ENCODE peak calls at places on chromosomes 3 and 15, in eight cellular contexts. S, A, R, L, I, D, T and C are unnamed samples.

GRCh38 chr15:60530653-60531052 is 51.7 kb upstream of the ICE2 start:
- DNase-seq in S (no peak), A (no peak), R (no peak), L (no peak), I (no peak), D (no peak), T (no peak), C (no peak)

GRCh38 chr15:84888639-84889038 is 4.2 kb downstream of the SLC28A1 start:
- DNase-seq in S (no peak), A (no peak), R (no peak), L (no peak), I (no peak), D (no peak), T (no peak), C (no peak)

GRCh38 chr3:116929534-116930222 is 220.1 kb downstream of the TUSC7 start:
- DNase-seq in S (no peak), A (no peak), R (peak; percentile 64), L (no peak), I (no peak), D (no peak), T (no peak), C (no peak)

GRCh38 chr3:192281207-192281880 is 446.0 kb downstream of the FGF12 start:
- DNase-seq in S (no peak), A (no peak), R (no peak), L (no peak), I (no peak), D (no peak), T (no peak), C (no peak)

GRCh38 chr3:14550651-14551611 is 10.8 kb upstream of the GRIP2 start:
- DNase-seq in S (no peak), A (peak; percentile 12), R (no peak), L (no peak), I (no peak), D (no peak), T (no peak), C (no peak)

GRCh38 chr15:24823473-24823872 is 131.3 kb upstream of the SNRPN start:
- DNase-seq in S (peak; percentile 97), A (no peak), R (no peak), L (peak; percentile 20), I (no peak), D (no peak), T (no peak), C (no peak)

GRCh38 chr3:73471986-73472385 is 152.8 kb downstream of the PDZRN3 start:
- DNase-seq in S (no peak), A (no peak), R (peak; percentile 42), L (no peak), I (no peak), D (no peak), T (no peak), C (no peak)

GRCh38 chr15:89628791-89629715 is 26.2 kb downstream of the KIF7 start:
- DNase-seq in S (peak; percentile 23), A (no peak), R (no peak), L (no peak), I (peak; percentile 11), D (no peak), T (no peak), C (no peak)

GRCh38 chr3:150759319-150759718 is 3.6 kb downstream of the SIAH2 start:
- DNase-seq in S (no peak), A (peak; percentile 39), R (no peak), L (no peak), I (no peak), D (no peak), T (no peak), C (no peak)

GRCh38 chr3:194869482-194870169 is 183.9 kb downstream of the FAM43A start:
- DNase-seq in S (no peak), A (peak; percentile 64), R (peak; percentile 15), L (no peak), I (no peak), D (no peak), T (no peak), C (peak; percentile 46)
- TF ChIP-seq CTCF in S (no peak), A (peak; percentile 23), R (no peak), L (no peak), I (no peak), D (peak; percentile 8), T (no peak), C (no peak)

DNA sequence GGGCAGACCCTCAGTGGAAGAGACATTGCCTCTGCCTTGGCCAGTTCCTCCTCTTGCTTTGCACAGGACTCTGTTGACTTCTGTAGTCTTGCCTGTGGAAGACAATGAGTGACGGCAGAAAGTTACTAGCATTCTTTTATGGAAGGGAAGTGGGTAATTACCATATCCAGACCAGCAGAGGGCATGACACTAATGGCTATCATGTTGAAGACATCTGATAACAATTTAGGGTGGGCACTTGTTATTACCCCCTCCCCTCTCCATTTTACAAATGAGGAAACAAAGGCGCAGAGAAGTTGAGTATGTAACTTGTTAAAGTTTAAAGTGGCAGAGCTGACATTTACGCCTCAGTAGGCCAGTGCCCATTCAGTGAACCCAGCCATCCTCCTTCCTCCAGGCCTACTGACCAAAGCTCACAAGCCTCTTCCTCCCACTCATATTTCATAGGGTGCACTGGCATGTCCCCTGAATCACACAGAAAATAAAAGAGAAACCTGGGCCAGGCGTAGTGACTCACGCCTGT is 48.2 kb upstream of the FMN1 start:
- DNase-seq in S (peak; percentile 75), A (peak; percentile 86), R (peak; percentile 54), L (no peak), I (no peak), D (no peak), T (no peak), C (peak; percentile 60)
- TF ChIP-seq CTCF in S (peak; percentile 69), A (peak; percentile 53), R (peak; percentile 66), L (no peak), I (no peak), D (peak; percentile 49), T (no peak), C (peak; percentile 36)

DNA sequence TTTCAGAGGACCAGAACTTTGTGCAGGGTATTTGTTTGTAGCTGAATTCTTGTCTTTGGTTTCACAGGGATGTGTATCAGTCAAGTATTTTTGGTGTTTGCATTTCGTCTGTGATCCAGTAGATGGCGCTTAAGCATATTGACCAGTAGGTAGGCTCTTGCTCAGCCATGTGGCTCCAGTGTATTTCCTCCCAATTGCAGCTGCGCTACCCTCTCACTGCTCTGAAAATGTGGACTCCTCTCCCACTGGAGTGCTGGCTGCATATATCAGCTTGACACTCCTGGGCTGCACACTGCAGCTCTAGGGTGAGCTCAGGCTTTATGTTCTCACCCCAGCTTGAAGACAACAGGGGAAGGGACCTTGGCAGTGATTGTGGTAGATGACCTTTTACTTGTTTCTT is 1264.3 kb upstream of the ALCAM start:
- DNase-seq in S (peak; percentile 77), A (peak; percentile 13), R (peak; percentile 88), L (no peak), I (peak; percentile 46), D (no peak), T (no peak), C (peak; percentile 64)
- TF ChIP-seq CTCF in S (peak; percentile 71), A (peak; percentile 72), R (peak; percentile 83), L (no peak), I (peak; percentile 60), D (no peak), T (no peak), C (peak; percentile 75)

GRCh38 chr15:32130823-32131222 is 100.5 kb downstream of the CHRNA7 start:
- DNase-seq in S (peak; percentile 14), A (no peak), R (no peak), L (no peak), I (no peak), D (no peak), T (no peak), C (no peak)
- TF ChIP-seq CTCF in S (peak; percentile 61), A (no peak), R (no peak), L (no peak), I (no peak), D (no peak), T (no peak), C (no peak)

GRCh38 chr3:188979669-188980311 is 192.0 kb upstream of the TPRG1 start:
- DNase-seq in S (peak; percentile 9), A (no peak), R (no peak), L (no peak), I (no peak), D (no peak), T (no peak), C (no peak)
- TF ChIP-seq CTCF in S (no peak), A (no peak), R (no peak), L (no peak), I (no peak), D (no peak), T (no peak), C (no peak)

DNA sequence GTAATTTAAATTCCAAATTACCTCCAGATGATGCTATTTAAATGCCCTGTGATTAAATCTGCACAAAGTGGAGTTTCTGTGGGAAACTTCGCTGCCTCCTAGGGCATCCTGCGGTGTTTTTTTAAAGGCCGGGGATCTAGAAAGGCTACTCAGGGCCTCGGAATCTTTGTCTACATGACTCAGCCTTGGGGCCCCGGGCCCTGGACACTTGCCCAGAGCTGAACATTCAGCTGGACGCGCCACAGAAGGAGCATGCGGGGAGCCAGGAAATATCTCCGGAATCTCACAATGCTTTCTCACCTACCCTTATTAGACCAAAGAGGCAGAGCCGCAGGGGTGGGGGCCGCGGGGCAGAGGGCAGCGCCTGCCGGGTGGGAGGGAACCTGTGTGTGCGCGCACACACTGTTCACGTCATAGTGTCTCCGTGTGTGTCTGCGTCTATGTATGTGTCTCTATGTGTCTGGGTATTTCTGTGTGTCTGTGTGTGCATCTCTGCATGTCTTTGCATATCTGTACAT is 145.5 kb upstream of the TPM1 start:
- DNase-seq in S (no peak), A (peak; percentile 98), R (peak; percentile 99), L (peak; percentile 92), I (no peak), D (peak; percentile 94), T (no peak), C (peak; percentile 98)
- TF ChIP-seq CTCF in S (no peak), A (no peak), R (no peak), L (no peak), I (no peak), D (no peak), T (no peak), C (no peak)

GRCh38 chr3:106049876-106050275 is 181.1 kb upstream of the CBLB start:
- DNase-seq in S (no peak), A (no peak), R (no peak), L (no peak), I (no peak), D (no peak), T (no peak), C (no peak)
- TF ChIP-seq CTCF in S (no peak), A (no peak), R (no peak), L (no peak), I (no peak), D (no peak), T (no peak), C (no peak)

GRCh38 chr3:154428369-154429206 is 1.4 kb downstream of the GPR149 start:
- DNase-seq in S (peak; percentile 72), A (no peak), R (no peak), L (no peak), I (no peak), D (no peak), T (no peak), C (no peak)
- TF ChIP-seq CTCF in S (peak; percentile 19), A (no peak), R (no peak), L (no peak), I (no peak), D (no peak), T (no peak), C (no peak)

DNA sequence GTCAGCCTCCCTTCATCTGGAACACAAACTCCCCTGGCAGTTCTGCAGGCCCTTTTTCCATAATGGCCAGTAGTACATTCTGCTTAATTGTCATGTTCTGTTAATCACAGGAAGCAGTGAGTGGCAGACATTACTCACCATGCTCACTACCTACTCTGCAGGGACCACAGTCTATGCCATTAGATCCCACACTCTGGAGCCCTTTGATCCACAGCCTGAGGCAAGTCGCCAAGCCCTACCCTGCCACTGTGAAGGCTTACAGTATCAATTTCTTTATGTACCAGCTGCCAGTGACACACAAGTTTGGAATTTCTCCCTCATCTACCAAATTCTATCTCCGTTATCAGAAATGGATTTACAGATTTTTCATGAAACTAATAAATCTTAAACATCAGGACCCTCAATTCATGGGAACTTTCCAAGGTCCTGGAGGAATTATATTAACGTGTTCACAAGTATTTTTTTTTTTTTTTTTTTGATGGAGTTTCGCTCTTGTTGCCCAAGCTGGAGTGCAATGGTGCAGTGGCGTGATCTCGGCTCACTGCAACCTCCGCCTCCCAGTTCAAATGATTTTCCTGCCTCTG is 20.6 kb upstream of the WWTR1 start:
- DNase-seq in S (no peak), A (peak; percentile 44), R (no peak), L (no peak), I (no peak), D (no peak), T (no peak), C (peak; percentile 22)
- TF ChIP-seq CTCF in S (no peak), A (no peak), R (no peak), L (no peak), I (no peak), D (no peak), T (no peak), C (no peak)